ENCODE peak calls at places on chromosomes 3 and 15, in seven cellular contexts. One of them, this sample, is unnamed.

GRCh38 chr3:196320110-196320509 is 2.1 kb upstream of the DYNLT2B start:
- DNase-seq in neuronal stem cell: no peak
- DNase-seq in effector memory CD4-positive, alpha-beta T cell: no peak
- DNase-seq in AG04450: no peak
- DNase-seq in MM.1S: no peak
- DNase-seq in A549: no peak
- DNase-seq in cardiac muscle cell: no peak
- DNase-seq in this sample: no peak

GRCh38 chr3:194705761-194706160 is 20.1 kb downstream of the FAM43A start:
- DNase-seq in AG04450: no peak
- DNase-seq in neuronal stem cell: no peak
- DNase-seq in effector memory CD4-positive, alpha-beta T cell: no peak
- DNase-seq in cardiac muscle cell: no peak
- DNase-seq in A549: no peak
- DNase-seq in MM.1S: no peak
- DNase-seq in this sample: no peak

GRCh38 chr3:52291508-52292181 is 4.0 kb downstream of the GLYCTK start:
- DNase-seq in AG04450: no peak
- DNase-seq in effector memory CD4-positive, alpha-beta T cell: no peak
- DNase-seq in neuronal stem cell: no peak
- DNase-seq in cardiac muscle cell: peak
- DNase-seq in MM.1S: no peak
- DNase-seq in A549: no peak
- DNase-seq in this sample: no peak

GRCh38 chr3:95459706-95460105 is 1354.7 kb upstream of the EPHA6 start:
- DNase-seq in A549: no peak
- DNase-seq in cardiac muscle cell: no peak
- DNase-seq in effector memory CD4-positive, alpha-beta T cell: no peak
- DNase-seq in MM.1S: no peak
- DNase-seq in AG04450: no peak
- DNase-seq in neuronal stem cell: no peak
- DNase-seq in this sample: no peak

GRCh38 chr3:115164374-115165221 is 17.5 kb upstream of the ZBTB20 start:
- DNase-seq in effector memory CD4-positive, alpha-beta T cell: no peak
- DNase-seq in MM.1S: no peak
- DNase-seq in neuronal stem cell: no peak
- DNase-seq in AG04450: no peak
- DNase-seq in A549: no peak
- DNase-seq in cardiac muscle cell: no peak
- DNase-seq in this sample: no peak

GRCh38 chr15:71083349-71083748 is 31.9 kb upstream of the THSD4 start:
- DNase-seq in A549: no peak
- DNase-seq in cardiac muscle cell: no peak
- DNase-seq in effector memory CD4-positive, alpha-beta T cell: no peak
- DNase-seq in neuronal stem cell: no peak
- DNase-seq in MM.1S: no peak
- DNase-seq in AG04450: no peak
- DNase-seq in this sample: no peak

GRCh38 chr3:152834354-152835310 is at the start of gene P2RY1:
- DNase-seq in effector memory CD4-positive, alpha-beta T cell: no peak
- DNase-seq in cardiac muscle cell: peak
- DNase-seq in A549: peak
- DNase-seq in neuronal stem cell: peak
- DNase-seq in MM.1S: peak
- DNase-seq in AG04450: no peak
- DNase-seq in this sample: peak

GRCh38 chr3:189262746-189263145 is 91.0 kb downstream of the TPRG1 start:
- DNase-seq in A549: no peak
- DNase-seq in cardiac muscle cell: no peak
- DNase-seq in AG04450: no peak
- DNase-seq in effector memory CD4-positive, alpha-beta T cell: no peak
- DNase-seq in MM.1S: peak
- DNase-seq in neuronal stem cell: no peak
- DNase-seq in this sample: no peak

GRCh38 chr3:63349583-63350177 is 71.6 kb downstream of the SYNPR start:
- DNase-seq in cardiac muscle cell: peak
- DNase-seq in AG04450: no peak
- DNase-seq in A549: peak
- DNase-seq in neuronal stem cell: peak
- DNase-seq in effector memory CD4-positive, alpha-beta T cell: no peak
- DNase-seq in MM.1S: peak
- DNase-seq in this sample: no peak

GRCh38 chr3:4351164-4351855 is 48.1 kb downstream of the SETMAR start:
- DNase-seq in MM.1S: peak
- DNase-seq in AG04450: no peak
- DNase-seq in cardiac muscle cell: peak
- DNase-seq in effector memory CD4-positive, alpha-beta T cell: no peak
- DNase-seq in neuronal stem cell: no peak
- DNase-seq in A549: no peak
- DNase-seq in this sample: no peak

GRCh38 chr3:175274056-175274455 is 414.9 kb downstream of the NAALADL2 start:
- DNase-seq in MM.1S: no peak
- DNase-seq in A549: no peak
- DNase-seq in cardiac muscle cell: no peak
- DNase-seq in neuronal stem cell: no peak
- DNase-seq in effector memory CD4-positive, alpha-beta T cell: no peak
- DNase-seq in AG04450: no peak
- DNase-seq in this sample: no peak

GRCh38 chr15:75348563-75349350 is 1.9 kb downstream of the NEIL1 start:
- DNase-seq in cardiac muscle cell: peak
- DNase-seq in A549: no peak
- DNase-seq in MM.1S: no peak
- DNase-seq in AG04450: no peak
- DNase-seq in effector memory CD4-positive, alpha-beta T cell: no peak
- DNase-seq in neuronal stem cell: no peak
- DNase-seq in this sample: no peak

GRCh38 chr3:187456268-187456667 is 88.1 kb downstream of the RTP4 start:
- DNase-seq in AG04450: no peak
- DNase-seq in MM.1S: no peak
- DNase-seq in cardiac muscle cell: no peak
- DNase-seq in A549: no peak
- DNase-seq in neuronal stem cell: no peak
- DNase-seq in effector memory CD4-positive, alpha-beta T cell: no peak
- DNase-seq in this sample: no peak

GRCh38 chr15:84791763-84792162 is 25.4 kb upstream of the ALPK3 start:
- DNase-seq in cardiac muscle cell: no peak
- DNase-seq in AG04450: no peak
- DNase-seq in A549: no peak
- DNase-seq in MM.1S: no peak
- DNase-seq in neuronal stem cell: no peak
- DNase-seq in effector memory CD4-positive, alpha-beta T cell: no peak
- DNase-seq in this sample: no peak

GRCh38 chr15:40155270-40155910 is 5.5 kb upstream of the BUB1B start:
- DNase-seq in effector memory CD4-positive, alpha-beta T cell: no peak
- DNase-seq in cardiac muscle cell: no peak
- DNase-seq in AG04450: no peak
- DNase-seq in MM.1S: no peak
- DNase-seq in A549: no peak
- DNase-seq in neuronal stem cell: no peak
- DNase-seq in this sample: peak

GRCh38 chr3:183912895-183913579 is 28.4 kb upstream of the PARL start:
- DNase-seq in effector memory CD4-positive, alpha-beta T cell: no peak
- DNase-seq in neuronal stem cell: no peak
- DNase-seq in MM.1S: no peak
- DNase-seq in cardiac muscle cell: no peak
- DNase-seq in A549: no peak
- DNase-seq in AG04450: no peak
- DNase-seq in this sample: no peak

GRCh38 chr15:51076898-51077564 is 17.7 kb downstream of the TNFAIP8L3 start:
- DNase-seq in effector memory CD4-positive, alpha-beta T cell: no peak
- DNase-seq in AG04450: no peak
- DNase-seq in A549: no peak
- DNase-seq in MM.1S: peak
- DNase-seq in neuronal stem cell: no peak
- DNase-seq in cardiac muscle cell: no peak
- DNase-seq in this sample: no peak

GRCh38 chr15:95940431-95940985 is 390.0 kb upstream of the NR2F2 start:
- DNase-seq in MM.1S: no peak
- DNase-seq in A549: no peak
- DNase-seq in neuronal stem cell: peak
- DNase-seq in AG04450: no peak
- DNase-seq in effector memory CD4-positive, alpha-beta T cell: no peak
- DNase-seq in cardiac muscle cell: no peak
- DNase-seq in this sample: no peak

GRCh38 chr3:110901536-110901935 is 170.1 kb upstream of the NECTIN3 start:
- DNase-seq in cardiac muscle cell: no peak
- DNase-seq in MM.1S: no peak
- DNase-seq in effector memory CD4-positive, alpha-beta T cell: no peak
- DNase-seq in neuronal stem cell: no peak
- DNase-seq in AG04450: no peak
- DNase-seq in A549: no peak
- DNase-seq in this sample: no peak

GRCh38 chr3:56131976-56132590 is 336.2 kb downstream of the ERC2 start:
- DNase-seq in cardiac muscle cell: no peak
- DNase-seq in A549: peak
- DNase-seq in MM.1S: no peak
- DNase-seq in neuronal stem cell: no peak
- DNase-seq in AG04450: peak
- DNase-seq in effector memory CD4-positive, alpha-beta T cell: no peak
- DNase-seq in this sample: no peak

GRCh38 chr3:132404276-132404675 is 13.0 kb upstream of the DNAJC13 start:
- DNase-seq in cardiac muscle cell: no peak
- DNase-seq in effector memory CD4-positive, alpha-beta T cell: no peak
- DNase-seq in MM.1S: no peak
- DNase-seq in AG04450: no peak
- DNase-seq in neuronal stem cell: no peak
- DNase-seq in A549: no peak
- DNase-seq in this sample: no peak

GRCh38 chr3:182920515-182921084 is 59.7 kb downstream of the DCUN1D1 start:
- DNase-seq in effector memory CD4-positive, alpha-beta T cell: no peak
- DNase-seq in MM.1S: no peak
- DNase-seq in cardiac muscle cell: peak
- DNase-seq in AG04450: no peak
- DNase-seq in A549: peak
- DNase-seq in neuronal stem cell: no peak
- DNase-seq in this sample: no peak

GRCh38 chr3:149790265-149790664 is 2.1 kb downstream of the ANKUB1 start:
- DNase-seq in neuronal stem cell: no peak
- DNase-seq in cardiac muscle cell: no peak
- DNase-seq in A549: peak
- DNase-seq in AG04450: no peak
- DNase-seq in effector memory CD4-positive, alpha-beta T cell: no peak
- DNase-seq in MM.1S: no peak
- DNase-seq in this sample: no peak

GRCh38 chr15:45205192-45205591 is 17.4 kb upstream of the SHF start:
- DNase-seq in AG04450: peak
- DNase-seq in effector memory CD4-positive, alpha-beta T cell: no peak
- DNase-seq in cardiac muscle cell: peak
- DNase-seq in neuronal stem cell: peak
- DNase-seq in A549: peak
- DNase-seq in MM.1S: peak
- DNase-seq in this sample: no peak

GRCh38 chr15:57019496-57020160 is 101.2 kb downstream of the TCF12 start:
- DNase-seq in effector memory CD4-positive, alpha-beta T cell: no peak
- DNase-seq in AG04450: no peak
- DNase-seq in A549: no peak
- DNase-seq in cardiac muscle cell: no peak
- DNase-seq in neuronal stem cell: no peak
- DNase-seq in MM.1S: no peak
- DNase-seq in this sample: no peak

GRCh38 chr3:75305901-75306300 is 358.2 kb upstream of the FRG2C start:
- DNase-seq in MM.1S: no peak
- DNase-seq in AG04450: no peak
- DNase-seq in A549: no peak
- DNase-seq in neuronal stem cell: no peak
- DNase-seq in cardiac muscle cell: no peak
- DNase-seq in effector memory CD4-positive, alpha-beta T cell: no peak
- DNase-seq in this sample: no peak

DNA sequence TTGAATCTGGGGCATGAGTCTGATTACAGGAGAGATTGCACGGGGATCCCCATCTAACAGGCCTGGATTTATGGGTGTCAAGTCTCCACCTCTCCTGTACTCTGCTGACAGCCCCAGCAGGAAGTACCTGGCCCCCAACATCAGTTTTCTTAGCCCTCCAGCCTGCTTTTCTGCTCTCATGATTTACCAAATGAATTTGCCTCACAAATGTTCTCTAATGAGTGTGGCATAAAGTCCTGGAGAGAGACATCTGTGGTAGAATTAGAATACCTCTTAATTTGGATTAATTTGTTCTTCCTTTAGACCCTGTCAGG is 60.1 kb downstream of the FNDC3B start:
- DNase-seq in cardiac muscle cell: no peak
- DNase-seq in AG04450: no peak
- DNase-seq in MM.1S: no peak
- DNase-seq in neuronal stem cell: no peak
- DNase-seq in A549: no peak
- DNase-seq in effector memory CD4-positive, alpha-beta T cell: no peak
- DNase-seq in this sample: no peak
- H3K27ac ChIP-seq in cardiac muscle cell: peak
- H3K27ac ChIP-seq in AG04450: no peak
- H3K27ac ChIP-seq in MM.1S: peak
- H3K27ac ChIP-seq in neuronal stem cell: no peak
- H3K27ac ChIP-seq in A549: peak
- H3K27ac ChIP-seq in effector memory CD4-positive, alpha-beta T cell: no peak
- H3K27ac ChIP-seq in this sample: no peak

DNA sequence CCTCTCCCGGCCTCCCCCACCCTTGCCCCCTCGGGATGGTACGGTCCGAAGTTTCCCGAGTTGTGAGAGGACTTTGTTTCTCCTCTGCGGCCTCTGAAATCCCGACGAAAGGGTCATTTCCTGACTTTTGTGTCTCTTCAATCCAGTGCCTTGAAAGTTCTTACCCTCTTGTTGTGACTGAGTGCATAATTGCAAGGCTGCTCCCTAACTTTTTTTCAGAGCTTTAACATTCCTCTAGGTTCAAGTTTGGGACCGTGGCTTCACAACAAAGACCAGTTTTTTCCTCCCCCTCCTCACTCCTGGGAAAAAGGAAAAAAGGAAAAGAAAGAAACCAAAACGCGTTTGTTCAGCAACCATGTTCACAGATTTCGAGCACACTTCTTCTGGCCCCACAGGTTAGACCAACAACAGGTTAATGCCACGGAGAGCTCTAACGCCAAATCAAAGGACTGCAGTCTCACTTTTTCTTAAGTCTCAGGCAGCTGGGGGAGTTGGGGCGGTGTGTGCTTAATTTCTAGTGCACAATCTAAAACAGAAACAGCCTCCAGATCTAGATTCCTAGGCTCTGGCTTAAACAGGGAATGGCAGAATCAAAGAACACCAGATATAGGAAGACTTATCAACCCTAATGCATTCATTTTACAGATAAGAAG is 139.0 kb downstream of the TMCO5A start:
- DNase-seq in effector memory CD4-positive, alpha-beta T cell: no peak
- DNase-seq in cardiac muscle cell: peak
- DNase-seq in neuronal stem cell: no peak
- DNase-seq in MM.1S: peak
- DNase-seq in AG04450: no peak
- DNase-seq in A549: peak
- DNase-seq in this sample: no peak
- H3K27ac ChIP-seq in effector memory CD4-positive, alpha-beta T cell: no peak
- H3K27ac ChIP-seq in cardiac muscle cell: peak
- H3K27ac ChIP-seq in neuronal stem cell: peak
- H3K27ac ChIP-seq in MM.1S: peak
- H3K27ac ChIP-seq in AG04450: peak
- H3K27ac ChIP-seq in A549: peak
- H3K27ac ChIP-seq in this sample: no peak

GRCh38 chr15:90813796-90814192 is 54.6 kb upstream of the FURIN start:
- DNase-seq in neuronal stem cell: no peak
- DNase-seq in A549: no peak
- DNase-seq in MM.1S: no peak
- DNase-seq in AG04450: no peak
- DNase-seq in effector memory CD4-positive, alpha-beta T cell: no peak
- DNase-seq in cardiac muscle cell: no peak
- DNase-seq in this sample: no peak
- H3K27ac ChIP-seq in neuronal stem cell: no peak
- H3K27ac ChIP-seq in A549: no peak
- H3K27ac ChIP-seq in MM.1S: no peak
- H3K27ac ChIP-seq in AG04450: no peak
- H3K27ac ChIP-seq in effector memory CD4-positive, alpha-beta T cell: no peak
- H3K27ac ChIP-seq in cardiac muscle cell: no peak
- H3K27ac ChIP-seq in this sample: no peak

GRCh38 chr3:157157836-157158235 is 2.1 kb downstream of the CCNL1 start:
- DNase-seq in AG04450: no peak
- DNase-seq in effector memory CD4-positive, alpha-beta T cell: no peak
- DNase-seq in cardiac muscle cell: no peak
- DNase-seq in MM.1S: no peak
- DNase-seq in A549: no peak
- DNase-seq in neuronal stem cell: no peak
- DNase-seq in this sample: no peak
- H3K27ac ChIP-seq in AG04450: no peak
- H3K27ac ChIP-seq in effector memory CD4-positive, alpha-beta T cell: peak
- H3K27ac ChIP-seq in cardiac muscle cell: no peak
- H3K27ac ChIP-seq in MM.1S: peak
- H3K27ac ChIP-seq in A549: no peak
- H3K27ac ChIP-seq in neuronal stem cell: no peak
- H3K27ac ChIP-seq in this sample: no peak